ENCODE peak calls at places on chromosome 4, in ten cellular contexts. U, H, E, N, D, T, L, J, I and X are unnamed samples.

GRCh38 chr4:119209586-119209985 is 2.9 kb upstream of the USP53 start:
- DNase-seq in J (no peak), I (no peak), L (no peak), E (peak; percentile 57), N (no peak), H (no peak), D (no peak), U (peak; percentile 44), T (no peak), X (no peak)

GRCh38 chr4:124178449-124179021 is 534.0 kb downstream of the ANKRD50 start:
- DNase-seq in I (no peak), D (no peak), E (peak; percentile 70), L (no peak), N (no peak), H (no peak), T (no peak), U (no peak), J (no peak), X (no peak)

GRCh38 chr4:7422098-7422897 is 12.4 kb downstream of the PSAPL1 start:
- DNase-seq in N (peak; percentile 8), J (no peak), H (peak; percentile 54), L (no peak), E (no peak), U (no peak), D (no peak), I (peak; percentile 31), T (no peak), X (no peak)

GRCh38 chr4:6605114-6605513 is 30.1 kb downstream of the MAN2B2 start:
- DNase-seq in I (no peak), L (no peak), E (no peak), U (no peak), H (no peak), J (no peak), T (no peak), N (no peak), D (no peak), X (no peak)

GRCh38 chr4:114043116-114043515 is 63.7 kb upstream of the ARSJ start:
- DNase-seq in T (no peak), N (no peak), U (no peak), D (no peak), J (no peak), E (no peak), I (no peak), L (no peak), H (no peak), X (no peak)

GRCh38 chr4:15649914-15650545 is 5.1 kb downstream of the FBXL5 start:
- DNase-seq in U (peak; percentile 45), D (peak; percentile 48), T (peak; percentile 34), H (no peak), I (no peak), L (peak; percentile 69), E (peak; percentile 71), N (peak; percentile 36), J (peak; percentile 89), X (peak; percentile 27)

GRCh38 chr4:95910749-95911148 is 70.9 kb downstream of the PDHA2 start:
- DNase-seq in N (no peak), D (no peak), U (no peak), L (no peak), I (no peak), H (no peak), J (no peak), E (no peak), T (no peak), X (no peak)

GRCh38 chr4:61443813-61444510 is 243.8 kb downstream of the ADGRL3 start:
- DNase-seq in N (no peak), H (no peak), D (no peak), I (no peak), E (peak; percentile 63), U (no peak), T (no peak), L (no peak), J (no peak), X (no peak)

GRCh38 chr4:176920694-176921093 is 128.0 kb upstream of the VEGFC start:
- DNase-seq in J (no peak), E (peak; percentile 91), U (no peak), N (no peak), I (no peak), T (no peak), H (no peak), D (no peak), L (no peak), X (no peak)

GRCh38 chr4:148749403-148749802 is 307.2 kb upstream of the NR3C2 start:
- DNase-seq in I (no peak), T (no peak), J (no peak), H (no peak), U (no peak), N (no peak), L (no peak), E (no peak), D (no peak), X (no peak)

GRCh38 chr4:80215449-80216052 is 18.2 kb downstream of the PRDM8 start:
- DNase-seq in U (no peak), E (peak; percentile 58), J (peak; percentile 52), T (no peak), L (peak; percentile 30), I (no peak), H (no peak), N (no peak), D (no peak), X (peak; percentile 29)

DNA sequence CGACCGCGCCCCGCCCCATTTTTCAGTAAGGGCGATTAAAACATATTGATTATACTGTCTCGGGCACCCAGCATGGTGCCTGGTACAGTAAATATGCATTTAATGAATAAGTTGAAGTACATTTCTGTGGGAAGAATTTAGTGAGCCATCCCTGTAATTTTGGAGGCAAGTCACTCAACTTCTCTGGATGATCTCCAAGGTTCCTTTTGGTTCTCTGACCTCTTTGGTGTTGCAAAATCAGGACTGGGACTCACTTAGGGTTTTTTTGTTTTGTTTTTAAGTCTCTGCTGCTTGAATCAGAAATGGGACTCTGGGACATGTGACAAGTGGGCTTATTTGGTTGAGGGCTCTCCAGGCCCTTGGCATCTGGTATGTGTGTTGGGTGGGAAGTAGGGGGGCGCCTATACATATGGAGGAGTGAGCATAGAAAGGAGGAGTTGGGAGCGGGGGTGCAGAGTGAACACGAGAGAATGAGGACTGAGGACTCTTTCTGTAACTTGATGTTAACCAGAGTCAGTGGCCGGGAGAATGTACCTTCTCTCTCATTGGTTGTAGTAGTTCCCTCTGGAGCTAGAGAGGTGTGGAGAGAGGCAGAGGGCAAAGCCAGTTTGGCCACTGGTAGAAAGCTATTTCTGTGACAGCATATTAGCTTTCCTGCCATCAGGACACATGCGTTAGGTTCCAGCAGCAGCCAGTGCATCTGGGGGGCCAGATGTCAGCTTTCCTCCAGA is 1.9 kb downstream of the ARHGAP10 start:
- DNase-seq in J (no peak), H (no peak), D (no peak), N (no peak), I (no peak), T (peak; percentile 66), E (peak; percentile 85), L (peak; percentile 52), U (no peak), X (no peak)
- TF ChIP-seq CTCF in J (peak; percentile 30), H (no peak), D (no peak), N (no peak), I (no peak), T (no peak), E (no peak), L (no peak), U (no peak), X (no peak)

DNA sequence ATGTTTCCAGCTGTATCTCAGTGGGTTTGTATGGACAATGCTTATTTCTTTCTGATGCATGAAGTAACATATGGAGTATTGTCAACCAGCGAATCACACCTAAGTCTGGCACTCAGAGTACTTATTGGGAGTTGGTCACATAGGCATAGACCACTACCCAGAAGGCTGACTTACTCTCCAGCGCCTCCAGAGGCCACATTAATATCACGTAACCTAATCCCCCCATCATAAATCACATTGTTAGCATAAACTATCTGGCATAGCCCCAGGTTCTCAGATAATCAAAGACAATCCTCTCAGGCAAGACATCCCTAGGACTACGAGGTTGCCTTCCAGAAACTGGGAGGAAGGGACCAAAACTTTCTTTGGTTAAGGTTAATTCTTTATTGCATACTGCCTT is 560.5 kb upstream of the PABPC4L start:
- DNase-seq in N (no peak), D (no peak), I (no peak), H (no peak), U (no peak), E (no peak), J (peak; percentile 42), L (no peak), T (no peak), X (no peak)
- TF ChIP-seq CTCF in N (no peak), D (no peak), I (no peak), H (no peak), U (no peak), E (no peak), J (peak; percentile 45), L (no peak), T (no peak), X (peak; percentile 4)

GRCh38 chr4:170202721-170203120 is 113.0 kb upstream of the AADAT start:
- DNase-seq in T (no peak), J (no peak), U (no peak), N (no peak), L (no peak), I (no peak), H (no peak), D (no peak), E (no peak), X (no peak)

GRCh38 chr4:170193496-170193895 is 103.7 kb upstream of the AADAT start:
- DNase-seq in L (no peak), N (no peak), I (no peak), T (no peak), J (no peak), H (no peak), U (no peak), D (no peak), E (no peak), X (no peak)

GRCh38 chr4:170198742-170199141 is 109.0 kb upstream of the AADAT start:
- DNase-seq in D (no peak), L (no peak), T (no peak), H (no peak), N (no peak), I (no peak), E (peak; percentile 12), U (peak; percentile 4), J (peak; percentile 20), X (no peak)
- TF ChIP-seq CTCF in D (no peak), L (no peak), T (no peak), H (no peak), N (peak; percentile 23), I (peak; percentile 15), E (no peak), U (peak; percentile 54), J (peak; percentile 40), X (no peak)

GRCh38 chr4:8586246-8586645 is 6.1 kb downstream of the GPR78 start:
- DNase-seq in N (no peak), H (no peak), E (no peak), L (no peak), I (no peak), U (no peak), J (no peak), D (no peak), T (no peak), X (no peak)

GRCh38 chr4:8587469-8588195 is 4.9 kb upstream of the CPZ start:
- DNase-seq in N (no peak), D (no peak), T (no peak), L (no peak), U (no peak), J (no peak), E (no peak), I (no peak), H (peak; percentile 43), X (no peak)

GRCh38 chr4:8588196-8588470 is 4.4 kb upstream of the CPZ start:
- DNase-seq in I (no peak), E (no peak), H (no peak), U (no peak), J (no peak), L (no peak), D (no peak), N (no peak), T (no peak), X (no peak)

GRCh38 chr4:8585721-8586161 is 5.5 kb downstream of the GPR78 start:
- DNase-seq in H (no peak), E (no peak), N (no peak), U (no peak), I (no peak), L (no peak), D (no peak), J (no peak), T (no peak), X (no peak)

GRCh38 chr4:8586671-8587468 is 5.7 kb upstream of the CPZ start:
- DNase-seq in J (no peak), L (no peak), D (no peak), T (no peak), E (no peak), N (peak; percentile 15), U (no peak), H (peak; percentile 41), I (no peak), X (no peak)
- TF ChIP-seq CTCF in J (peak; percentile 17), L (no peak), D (no peak), T (no peak), E (no peak), N (no peak), U (peak; percentile 35), H (no peak), I (no peak), X (no peak)